ENCODE peak calls at places on chromosomes 6 and 20, in five cellular contexts. One of them, this sample, is unnamed.

GRCh38 chr6:156832166-156832743 is 55.1 kb downstream of the ARID1B start:
- DNase-seq in endothelial cell: no peak
- DNase-seq in CD4-positive, alpha-beta T cell: no peak
- DNase-seq in MM.1S: no peak
- DNase-seq in A549: peak
- DNase-seq in this sample: no peak

GRCh38 chr20:16810216-16810615 is 62.1 kb downstream of the OTOR start:
- DNase-seq in endothelial cell: no peak
- DNase-seq in CD4-positive, alpha-beta T cell: no peak
- DNase-seq in MM.1S: no peak
- DNase-seq in A549: no peak
- DNase-seq in this sample: no peak

GRCh38 chr20:6231551-6231950 is 108.7 kb upstream of the FERMT1 start:
- DNase-seq in endothelial cell: no peak
- DNase-seq in CD4-positive, alpha-beta T cell: no peak
- DNase-seq in MM.1S: no peak
- DNase-seq in A549: no peak
- DNase-seq in this sample: no peak

GRCh38 chr6:40852667-40853383 is 186.2 kb downstream of the UNC5CL start:
- DNase-seq in endothelial cell: peak
- DNase-seq in CD4-positive, alpha-beta T cell: no peak
- DNase-seq in MM.1S: no peak
- DNase-seq in A549: peak
- DNase-seq in this sample: no peak

GRCh38 chr6:31900917-31901414 is 920 bp downstream of the ZBTB12 start:
- DNase-seq in endothelial cell: no peak
- DNase-seq in CD4-positive, alpha-beta T cell: no peak
- DNase-seq in MM.1S: no peak
- DNase-seq in A549: no peak
- DNase-seq in this sample: no peak

GRCh38 chr6:158503222-158503621 is 56.7 kb upstream of the TMEM181 start:
- DNase-seq in endothelial cell: no peak
- DNase-seq in CD4-positive, alpha-beta T cell: no peak
- DNase-seq in MM.1S: no peak
- DNase-seq in A549: no peak
- DNase-seq in this sample: no peak

GRCh38 chr6:13725570-13725969 is 13.9 kb upstream of the RANBP9 start:
- DNase-seq in endothelial cell: no peak
- DNase-seq in CD4-positive, alpha-beta T cell: no peak
- DNase-seq in MM.1S: no peak
- DNase-seq in A549: no peak
- DNase-seq in this sample: no peak

GRCh38 chr6:33826537-33826936 is 22.7 kb upstream of the MLN start:
- DNase-seq in endothelial cell: no peak
- DNase-seq in CD4-positive, alpha-beta T cell: no peak
- DNase-seq in MM.1S: no peak
- DNase-seq in A549: no peak
- DNase-seq in this sample: no peak

GRCh38 chr6:30100585-30101422 is 12.1 kb downstream of the TRIM31 start:
- DNase-seq in endothelial cell: peak
- DNase-seq in CD4-positive, alpha-beta T cell: no peak
- DNase-seq in MM.1S: no peak
- DNase-seq in A549: no peak
- DNase-seq in this sample: no peak

GRCh38 chr6:36577298-36577697 is 16.9 kb upstream of the SRSF3 start:
- DNase-seq in endothelial cell: no peak
- DNase-seq in CD4-positive, alpha-beta T cell: no peak
- DNase-seq in MM.1S: no peak
- DNase-seq in A549: peak
- DNase-seq in this sample: no peak

GRCh38 chr6:28724395-28724794 is 198.7 kb downstream of the GPX5 start:
- DNase-seq in endothelial cell: no peak
- DNase-seq in CD4-positive, alpha-beta T cell: no peak
- DNase-seq in MM.1S: no peak
- DNase-seq in A549: no peak
- DNase-seq in this sample: no peak

GRCh38 chr20:22963581-22963980 is 71.5 kb upstream of the SSTR4 start:
- DNase-seq in endothelial cell: no peak
- DNase-seq in CD4-positive, alpha-beta T cell: no peak
- DNase-seq in MM.1S: no peak
- DNase-seq in A549: no peak
- DNase-seq in this sample: no peak

GRCh38 chr6:25971187-25971811 is 8.7 kb downstream of the TRIM38 start:
- DNase-seq in endothelial cell: no peak
- DNase-seq in CD4-positive, alpha-beta T cell: no peak
- DNase-seq in MM.1S: no peak
- DNase-seq in A549: peak
- DNase-seq in this sample: no peak

GRCh38 chr20:49210750-49211110 is 8.5 kb upstream of the DDX27 start:
- DNase-seq in endothelial cell: no peak
- DNase-seq in CD4-positive, alpha-beta T cell: no peak
- DNase-seq in MM.1S: no peak
- DNase-seq in A549: no peak
- DNase-seq in this sample: no peak

GRCh38 chr20:34998331-34998950 is 42.8 kb downstream of the MYH7B start:
- DNase-seq in endothelial cell: no peak
- DNase-seq in CD4-positive, alpha-beta T cell: no peak
- DNase-seq in MM.1S: no peak
- DNase-seq in A549: no peak
- DNase-seq in this sample: no peak

GRCh38 chr6:143965503-143966171 is 42.4 kb downstream of the PLAGL1 start:
- DNase-seq in endothelial cell: no peak
- DNase-seq in CD4-positive, alpha-beta T cell: no peak
- DNase-seq in MM.1S: no peak
- DNase-seq in A549: no peak
- DNase-seq in this sample: no peak

GRCh38 chr6:80605165-80605989 is 498.9 kb downstream of the BCKDHB start:
- DNase-seq in endothelial cell: peak
- DNase-seq in CD4-positive, alpha-beta T cell: no peak
- DNase-seq in MM.1S: peak
- DNase-seq in A549: no peak
- DNase-seq in this sample: no peak

GRCh38 chr6:53294095-53294494 is 54.7 kb downstream of the ELOVL5 start:
- DNase-seq in endothelial cell: peak
- DNase-seq in CD4-positive, alpha-beta T cell: no peak
- DNase-seq in MM.1S: no peak
- DNase-seq in A549: no peak
- DNase-seq in this sample: no peak

GRCh38 chr6:89035252-89036106 is 45.1 kb upstream of the PNRC1 start:
- DNase-seq in endothelial cell: no peak
- DNase-seq in CD4-positive, alpha-beta T cell: no peak
- DNase-seq in MM.1S: no peak
- DNase-seq in A549: peak
- DNase-seq in this sample: no peak

GRCh38 chr20:50467618-50468373 is 42.4 kb upstream of the PTPN1 start:
- DNase-seq in endothelial cell: peak
- DNase-seq in CD4-positive, alpha-beta T cell: no peak
- DNase-seq in MM.1S: peak
- DNase-seq in A549: peak
- DNase-seq in this sample: no peak

DNA sequence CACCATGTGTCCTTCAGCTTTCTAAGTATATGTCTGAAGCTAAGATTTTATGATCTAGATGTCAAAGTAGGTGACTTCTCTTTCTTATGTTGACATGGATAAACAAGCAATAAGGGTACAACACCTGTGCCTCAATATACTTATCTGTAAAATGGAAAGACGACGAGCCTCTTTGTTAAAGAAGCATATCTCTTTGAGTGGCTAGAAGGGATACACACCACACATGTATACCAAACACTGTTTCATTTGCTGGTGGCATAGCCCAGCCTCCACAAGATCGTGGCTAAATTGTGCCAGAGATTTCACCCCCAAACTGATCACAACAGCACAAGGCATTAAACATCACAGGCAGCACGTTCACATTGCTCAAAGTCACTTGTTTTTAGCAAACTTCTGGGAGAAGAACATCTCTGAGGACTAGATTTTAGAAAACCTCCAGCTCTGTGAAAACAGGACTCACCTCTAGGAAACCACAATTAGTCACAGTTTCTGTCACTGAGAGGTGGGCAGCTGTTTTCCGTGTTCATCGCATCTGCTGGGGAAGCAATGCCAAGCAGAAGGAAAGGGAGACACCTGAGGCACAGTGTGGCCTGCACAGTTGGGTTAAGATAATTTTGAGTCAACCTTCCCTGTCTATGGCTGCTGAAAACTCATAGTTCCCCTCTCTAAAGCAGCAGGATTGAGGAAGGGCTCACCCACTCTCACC is 263.0 kb upstream of the PLCB4 start:
- DNase-seq in endothelial cell: no peak
- DNase-seq in CD4-positive, alpha-beta T cell: no peak
- DNase-seq in MM.1S: peak
- DNase-seq in A549: no peak
- DNase-seq in this sample: no peak
- TF ChIP-seq CTCF in endothelial cell: no peak
- TF ChIP-seq CTCF in CD4-positive, alpha-beta T cell: no peak
- TF ChIP-seq CTCF in MM.1S: no peak
- TF ChIP-seq CTCF in A549: no peak
- TF ChIP-seq CTCF in this sample: no peak

GRCh38 chr6:16503919-16504554 is 257.2 kb downstream of the ATXN1 start:
- DNase-seq in endothelial cell: no peak
- DNase-seq in CD4-positive, alpha-beta T cell: no peak
- DNase-seq in MM.1S: peak
- DNase-seq in A549: no peak
- DNase-seq in this sample: no peak

GRCh38 chr6:16504608-16505007 is 256.7 kb downstream of the ATXN1 start:
- DNase-seq in endothelial cell: no peak
- DNase-seq in CD4-positive, alpha-beta T cell: no peak
- DNase-seq in MM.1S: no peak
- DNase-seq in A549: no peak
- DNase-seq in this sample: no peak

GRCh38 chr6:16508959-16509358 is 252.3 kb downstream of the ATXN1 start:
- DNase-seq in endothelial cell: no peak
- DNase-seq in CD4-positive, alpha-beta T cell: no peak
- DNase-seq in MM.1S: no peak
- DNase-seq in A549: no peak
- DNase-seq in this sample: no peak

GRCh38 chr6:16503241-16503775 is 258.0 kb downstream of the ATXN1 start:
- DNase-seq in endothelial cell: no peak
- DNase-seq in CD4-positive, alpha-beta T cell: no peak
- DNase-seq in MM.1S: no peak
- DNase-seq in A549: no peak
- DNase-seq in this sample: no peak

GRCh38 chr6:16505711-16506362 is 255.4 kb downstream of the ATXN1 start:
- DNase-seq in endothelial cell: no peak
- DNase-seq in CD4-positive, alpha-beta T cell: no peak
- DNase-seq in MM.1S: no peak
- DNase-seq in A549: no peak
- DNase-seq in this sample: no peak
- TF ChIP-seq CTCF in endothelial cell: no peak
- TF ChIP-seq CTCF in CD4-positive, alpha-beta T cell: no peak
- TF ChIP-seq CTCF in MM.1S: no peak
- TF ChIP-seq CTCF in A549: no peak
- TF ChIP-seq CTCF in this sample: no peak

GRCh38 chr6:166169549-166170421 is 2.1 kb upstream of the TBXT start:
- DNase-seq in endothelial cell: peak
- DNase-seq in CD4-positive, alpha-beta T cell: no peak
- DNase-seq in MM.1S: no peak
- DNase-seq in A549: no peak
- DNase-seq in this sample: no peak

GRCh38 chr6:166172546-166172945 is 4.9 kb upstream of the TBXT start:
- DNase-seq in endothelial cell: no peak
- DNase-seq in CD4-positive, alpha-beta T cell: no peak
- DNase-seq in MM.1S: no peak
- DNase-seq in A549: no peak
- DNase-seq in this sample: no peak

GRCh38 chr6:166176106-166176505 is 8.5 kb upstream of the TBXT start:
- DNase-seq in endothelial cell: no peak
- DNase-seq in CD4-positive, alpha-beta T cell: no peak
- DNase-seq in MM.1S: no peak
- DNase-seq in A549: no peak
- DNase-seq in this sample: no peak

GRCh38 chr6:166174031-166174430 is 6.4 kb upstream of the TBXT start:
- DNase-seq in endothelial cell: no peak
- DNase-seq in CD4-positive, alpha-beta T cell: no peak
- DNase-seq in MM.1S: no peak
- DNase-seq in A549: no peak
- DNase-seq in this sample: no peak

DNA sequence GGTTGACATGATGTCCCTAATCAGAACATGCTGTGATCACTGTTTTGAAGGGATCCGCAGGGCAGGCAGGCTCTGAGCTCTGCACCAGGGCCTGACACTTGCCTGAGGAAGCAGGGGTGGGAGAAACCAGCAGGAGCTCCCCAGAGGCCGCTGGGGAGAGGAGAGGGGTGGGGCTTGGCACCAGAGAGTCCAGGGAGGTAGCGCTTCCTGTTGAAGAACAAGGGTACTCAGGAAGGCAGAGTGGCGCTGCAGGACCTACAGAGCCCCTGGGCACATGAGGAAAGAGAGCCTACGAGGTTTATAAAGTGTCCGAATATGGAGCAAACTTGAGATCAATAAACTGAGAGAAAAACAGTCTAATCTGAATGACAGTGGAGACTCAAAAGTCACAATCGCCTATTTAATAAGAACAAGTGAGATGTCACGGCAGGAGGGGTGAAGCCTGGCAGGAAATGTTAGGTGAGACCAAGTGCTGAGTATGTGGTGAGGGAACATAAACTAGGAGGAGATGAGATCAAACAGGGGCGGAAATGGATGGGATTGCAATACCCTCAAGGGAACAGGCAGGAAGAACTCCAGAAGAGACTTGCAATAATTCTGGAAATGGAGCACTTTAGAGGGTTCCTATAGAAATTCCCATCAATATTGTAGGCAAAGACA is 5.8 kb upstream of the TBXT start:
- DNase-seq in endothelial cell: peak
- DNase-seq in CD4-positive, alpha-beta T cell: no peak
- DNase-seq in MM.1S: no peak
- DNase-seq in A549: no peak
- DNase-seq in this sample: no peak
- TF ChIP-seq CTCF in endothelial cell: no peak
- TF ChIP-seq CTCF in CD4-positive, alpha-beta T cell: no peak
- TF ChIP-seq CTCF in MM.1S: no peak
- TF ChIP-seq CTCF in A549: no peak
- TF ChIP-seq CTCF in this sample: no peak

DNA sequence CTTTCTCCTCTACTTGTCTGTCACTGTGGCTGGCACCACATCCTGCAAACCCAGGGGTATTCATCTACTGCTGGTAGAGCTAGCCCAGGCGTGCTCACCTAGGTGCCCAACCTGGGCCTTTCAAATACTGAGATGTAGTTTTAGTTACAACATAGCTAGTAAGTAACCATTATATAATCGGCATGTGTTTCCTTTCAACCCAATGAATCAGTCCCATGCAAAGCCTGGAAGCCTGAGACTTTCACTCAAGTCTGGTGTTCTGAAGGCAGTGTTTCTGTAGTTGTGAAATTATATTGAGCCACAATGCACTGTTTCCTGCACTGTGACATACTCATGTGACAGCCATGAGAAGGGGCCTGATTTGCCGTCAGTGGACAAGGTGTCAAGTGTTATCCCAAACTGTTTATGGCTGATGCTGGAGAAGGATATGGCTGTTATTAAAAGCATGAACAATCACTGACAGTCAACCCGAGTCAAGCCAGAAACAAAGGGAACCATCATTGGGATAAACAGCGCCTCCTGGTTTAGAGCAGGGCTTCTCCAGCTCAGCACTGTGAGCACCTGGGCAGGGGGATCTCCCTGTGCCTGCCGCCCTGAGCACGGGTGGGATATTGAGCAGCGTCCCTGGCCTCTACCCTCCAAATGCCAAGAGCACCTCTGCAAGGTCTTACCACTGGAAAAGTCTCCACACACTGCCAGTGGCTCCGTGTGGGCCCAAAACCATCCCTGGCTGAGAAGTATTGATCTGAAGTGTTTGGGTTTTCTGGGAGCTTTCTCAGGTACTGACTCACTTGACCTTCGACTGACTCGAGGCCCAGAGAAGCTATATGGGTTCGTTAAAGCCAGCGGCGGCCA is 1.6 kb downstream of the PSMA7 start:
- DNase-seq in endothelial cell: no peak
- DNase-seq in CD4-positive, alpha-beta T cell: peak
- DNase-seq in MM.1S: peak
- DNase-seq in A549: no peak
- DNase-seq in this sample: no peak
- TF ChIP-seq CTCF in endothelial cell: no peak
- TF ChIP-seq CTCF in CD4-positive, alpha-beta T cell: peak
- TF ChIP-seq CTCF in MM.1S: peak
- TF ChIP-seq CTCF in A549: peak
- TF ChIP-seq CTCF in this sample: peak

This sample was measured in type B pancreatic cell.